ENCODE peak calls at places on chromosomes 11 and 22, in five cellular contexts. F is uterus, T is psoas muscle, Z is sigmoid colon, J is colonic mucosa. M is an unnamed sample.

GRCh38 chr22:21708960-21709359 is 26.6 kb downstream of the YPEL1 start:
- DNase-seq in F (no peak), T (no peak), Z (no peak), J (no peak), M (no peak)

GRCh38 chr11:47060807-47061206 is 115.9 kb downstream of the ARFGAP2 start:
- DNase-seq in F (no peak), T (no peak), Z (no peak), J (no peak), M (no peak)

GRCh38 chr22:37223965-37224551 is 11.8 kb upstream of the SSTR3 start:
- DNase-seq in F (no peak), T (no peak), Z (no peak), J (no peak), M (no peak)

GRCh38 chr11:15618583-15619032 is 503.9 kb downstream of the INSC start:
- DNase-seq in F (no peak), T (no peak), Z (no peak), J (no peak), M (no peak)

GRCh38 chr11:17649696-17650600 is 69.4 kb upstream of the MYOD1 start:
- DNase-seq in F (no peak), T (no peak), Z (no peak), J (no peak), M (no peak)

GRCh38 chr11:12289667-12290476 is 87.5 kb upstream of the PARVA start:
- DNase-seq in F (no peak), T (no peak), Z (no peak), J (no peak), M (no peak)

GRCh38 chr11:101718406-101718805 is 134.6 kb upstream of the TRPC6 start:
- DNase-seq in F (no peak), T (no peak), Z (no peak), J (no peak), M (no peak)

GRCh38 chr22:43088979-43089717 is at the start of gene TTLL1:
- DNase-seq in F (peak; percentile 85), T (peak; percentile 90), Z (peak; percentile 91), J (peak; percentile 93), M (peak; percentile 83)

GRCh38 chr11:119671561-119672015 is 57.4 kb downstream of the NECTIN1 start:
- DNase-seq in F (peak; percentile 39), T (no peak), Z (no peak), J (no peak), M (no peak)

GRCh38 chr22:45529966-45530575 is 27.4 kb downstream of the FBLN1 start:
- DNase-seq in F (no peak), T (no peak), Z (no peak), J (no peak), M (no peak)

GRCh38 chr22:48353116-48353947 is 1474.3 kb downstream of the BRD1 start:
- DNase-seq in F (no peak), T (no peak), Z (peak; percentile 46), J (no peak), M (no peak)
- H3K9me3 ChIP-seq in F (no peaks in the 10 kb centered on the region), T (no peaks in the 10 kb centered on the region), Z (no peaks in the 10 kb centered on the region), J (no peaks in the 10 kb centered on the region), M (no peaks in the 10 kb centered on the region)

GRCh38 chr11:115415939-115416338 is 88.3 kb downstream of the CADM1 start:
- DNase-seq in F (no peak), T (no peak), Z (no peak), J (no peak), M (no peak)
- H3K9me3 ChIP-seq in F (no peaks in the 10 kb centered on the region), T (no peaks in the 10 kb centered on the region), Z (no peaks in the 10 kb centered on the region), J (no peaks in the 10 kb centered on the region), M (no peaks in the 10 kb centered on the region)

DNA sequence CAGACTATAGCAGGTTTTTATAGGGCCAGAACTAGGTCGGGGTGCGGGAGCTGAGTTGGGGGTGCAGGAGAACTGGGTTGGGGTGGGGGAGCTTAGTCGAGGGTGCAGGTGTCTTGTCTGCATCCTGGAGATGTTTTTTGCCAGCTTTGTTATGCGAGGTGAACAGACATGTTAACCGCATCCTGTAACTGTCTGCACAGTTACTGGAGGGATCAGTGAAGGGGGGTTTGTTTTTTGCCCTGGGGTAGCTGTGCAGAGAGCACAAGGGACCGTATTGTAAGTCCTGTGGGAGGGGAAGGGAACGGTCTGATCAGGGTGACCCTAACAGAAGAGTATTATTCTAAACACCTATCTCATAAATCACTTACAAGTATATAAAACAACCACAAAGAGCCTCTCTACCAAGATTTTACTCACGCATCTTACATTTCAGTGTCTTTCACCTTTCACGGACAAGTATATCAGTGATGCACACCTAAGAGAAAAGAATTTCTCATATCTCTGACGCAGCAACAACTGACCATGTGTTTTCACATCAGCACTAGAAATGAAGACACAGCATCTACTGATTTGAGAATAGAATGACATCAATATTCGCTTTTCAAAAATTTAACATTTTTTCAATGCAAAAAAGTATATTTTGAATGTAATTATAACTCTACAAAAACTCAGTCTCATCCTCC is 20.8 kb downstream of the ZNF195 start:
- DNase-seq in F (no peak), T (no peak), Z (no peak), J (no peak), M (no peak)
- H3K9me3 ChIP-seq in F (peaks cover 27% of the 10 kb centered on the region), T (peaks cover 79% of the 10 kb centered on the region), Z (peaks cover 26% of the 10 kb centered on the region), J (peaks cover 20% of the 10 kb centered on the region), M (peaks cover 58% of the 10 kb centered on the region)

GRCh38 chr11:104484784-104485554 is 321.0 kb upstream of the PDGFD start:
- DNase-seq in F (no peak), T (no peak), Z (no peak), J (no peak), M (no peak)

GRCh38 chr11:104487035-104487775 is 323.3 kb upstream of the PDGFD start:
- DNase-seq in F (no peak), T (no peak), Z (no peak), J (no peak), M (no peak)

GRCh38 chr11:104490182-104490581 is 326.2 kb upstream of the PDGFD start:
- DNase-seq in F (no peak), T (no peak), Z (no peak), J (no peak), M (no peak)
- H3K9me3 ChIP-seq in F (peaks cover 7% of the 10 kb centered on the region), T (peaks cover 8% of the 10 kb centered on the region), Z (peaks cover 7% of the 10 kb centered on the region), J (no peaks in the 10 kb centered on the region), M (no peaks in the 10 kb centered on the region)

DNA sequence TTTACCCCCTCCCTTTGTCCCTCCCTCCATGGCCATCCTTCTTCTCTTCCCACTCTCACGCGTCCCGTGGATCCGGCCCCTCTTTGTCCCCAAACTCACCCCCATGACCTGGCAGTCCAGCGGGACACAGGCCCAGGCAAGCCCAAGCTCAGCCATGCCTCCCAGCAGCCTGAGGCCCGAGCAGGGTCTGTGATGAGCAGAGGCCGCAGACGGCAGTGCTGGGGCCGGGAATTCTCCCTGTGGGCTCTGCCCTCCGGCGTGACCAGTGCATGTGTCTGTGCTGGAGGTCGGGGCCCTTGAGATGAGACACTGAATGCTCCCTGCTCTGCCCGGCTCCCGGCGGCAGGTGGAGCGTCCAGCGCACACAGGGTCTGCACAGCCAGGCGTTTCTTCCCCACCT is 237.9 kb downstream of the BRD1 start:
- DNase-seq in F (no peak), T (no peak), Z (peak; percentile 47), J (no peak), M (no peak)
- H3K9me3 ChIP-seq in F (no peaks in the 10 kb centered on the region), T (no peaks in the 10 kb centered on the region), Z (no peaks in the 10 kb centered on the region), J (no peaks in the 10 kb centered on the region), M (no peaks in the 10 kb centered on the region)

GRCh38 chr11:134514354-134514951 is 102.4 kb upstream of the B3GAT1 start:
- DNase-seq in F (no peak), T (no peak), Z (peak; percentile 56), J (no peak), M (no peak)
- H3K9me3 ChIP-seq in F (no peaks in the 10 kb centered on the region), T (no peaks in the 10 kb centered on the region), Z (no peaks in the 10 kb centered on the region), J (no peaks in the 10 kb centered on the region), M (no peaks in the 10 kb centered on the region)

GRCh38 chr22:48310740-48311139 is 1516.9 kb downstream of the BRD1 start:
- DNase-seq in F (no peak), T (no peak), Z (no peak), J (peak; percentile 6), M (no peak)
- H3K9me3 ChIP-seq in F (no peaks in the 10 kb centered on the region), T (peaks cover 7% of the 10 kb centered on the region), Z (no peaks in the 10 kb centered on the region), J (no peaks in the 10 kb centered on the region), M (no peaks in the 10 kb centered on the region)

GRCh38 chr11:50080256-50080655 is 47.6 kb downstream of the OR4C45 start:
- DNase-seq in F (no peak), T (no peak), Z (no peak), J (no peak), M (no peak)
- H3K9me3 ChIP-seq in F (no peaks in the 10 kb centered on the region), T (no peaks in the 10 kb centered on the region), Z (peaks cover 2% of the 10 kb centered on the region), J (no peaks in the 10 kb centered on the region), M (no peaks in the 10 kb centered on the region)

GRCh38 chr11:23772081-23772480 is 724.8 kb upstream of the LUZP2 start:
- DNase-seq in F (no peak), T (no peak), Z (no peak), J (no peak), M (no peak)

GRCh38 chr11:23764285-23764684 is 732.6 kb upstream of the LUZP2 start:
- DNase-seq in F (no peak), T (no peak), Z (no peak), J (no peak), M (no peak)

GRCh38 chr11:23767576-23767975 is 729.3 kb upstream of the LUZP2 start:
- DNase-seq in F (no peak), T (no peak), Z (no peak), J (no peak), M (no peak)

GRCh38 chr11:23765862-23766261 is 731.0 kb upstream of the LUZP2 start:
- DNase-seq in F (no peak), T (no peak), Z (no peak), J (no peak), M (no peak)

GRCh38 chr11:23769214-23769613 is 727.6 kb upstream of the LUZP2 start:
- DNase-seq in F (no peak), T (no peak), Z (no peak), J (no peak), M (no peak)
- H3K9me3 ChIP-seq in F (no peaks in the 10 kb centered on the region), T (no peaks in the 10 kb centered on the region), Z (no peaks in the 10 kb centered on the region), J (no peaks in the 10 kb centered on the region), M (no peaks in the 10 kb centered on the region)

DNA sequence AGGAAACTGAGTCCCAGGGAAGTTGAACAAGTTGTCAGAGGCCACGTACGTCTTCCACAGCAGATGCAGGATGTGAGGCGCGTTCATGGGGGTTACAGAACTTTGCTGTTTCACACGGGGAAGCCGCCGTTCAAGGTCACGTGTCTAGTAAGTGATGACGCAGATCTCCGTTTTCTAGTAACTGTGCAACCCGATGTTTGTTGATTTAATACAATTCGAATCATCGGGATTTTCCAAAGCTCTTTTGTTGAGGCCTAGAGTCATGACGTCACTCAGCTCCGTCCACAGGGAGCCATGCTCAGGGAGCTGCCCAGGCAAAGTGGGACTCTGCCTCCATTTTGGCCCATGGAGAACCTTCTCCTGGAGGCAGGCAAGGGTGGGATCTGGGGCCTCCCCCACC is 1121.8 kb downstream of the TBC1D22A start:
- DNase-seq in F (no peak), T (no peak), Z (no peak), J (no peak), M (no peak)
- H3K9me3 ChIP-seq in F (no peaks in the 10 kb centered on the region), T (no peaks in the 10 kb centered on the region), Z (no peaks in the 10 kb centered on the region), J (no peaks in the 10 kb centered on the region), M (no peaks in the 10 kb centered on the region)